ENCODE peak calls at places on chromosomes 12 and 14, in eight cellular contexts. U is NCI-H82; T is GM04503; Q is CD4-positive, alpha-beta memory T cell; N is stimulated activated CD4-positive, alpha-beta T cell treated with anti-CD3 and anti-CD28 coated beads, Interleukin-4, amount 100 ng/mL, for 48 hours; M is AG08395; K is head of caudate nucleus; L is stomach. C is an unnamed sample.

GRCh38 chr12:79559591-79559990 is 131.2 kb downstream of the PAWR start:
- DNase-seq in M (no peak), Q (no peak), L (no peak), U (no peak), K (no peak), N (no peak), T (no peak), C (no peak)

GRCh38 chr12:4421590-4422031 is 24.0 kb downstream of the FGF6 start:
- DNase-seq in N (peak; percentile 14), Q (peak; percentile 57), L (no peak), T (no peak), U (peak; percentile 89), K (peak; percentile 8), M (peak; percentile 53), C (peak; percentile 99)

GRCh38 chr14:30528119-30528518 is 30.8 kb upstream of the G2E3 start:
- DNase-seq in L (no peak), T (no peak), K (no peak), M (no peak), Q (no peak), U (no peak), N (no peak), C (no peak)

GRCh38 chr14:104974146-104974541 is 4.0 kb downstream of the AHNAK2 start:
- DNase-seq in U (no peak), Q (no peak), T (no peak), L (no peak), N (no peak), M (no peak), K (no peak), C (no peak)

GRCh38 chr12:29066061-29066588 is 83.0 kb upstream of the FAR2 start:
- DNase-seq in K (peak; percentile 82), N (no peak), T (no peak), M (peak; percentile 30), Q (no peak), L (no peak), U (no peak), C (peak; percentile 93)

GRCh38 chr14:51716610-51717009 is 64.9 kb downstream of the FRMD6 start:
- DNase-seq in K (peak; percentile 27), Q (no peak), M (no peak), L (no peak), T (no peak), N (no peak), U (no peak), C (peak; percentile 75)

GRCh38 chr14:85572845-85573244 is 42.9 kb downstream of the FLRT2 start:
- DNase-seq in M (peak; percentile 60), K (no peak), U (no peak), L (no peak), T (peak; percentile 50), N (no peak), Q (no peak), C (peak; percentile 2)

GRCh38 chr12:125245601-125246345 is 180.5 kb downstream of the AACS start:
- DNase-seq in T (no peak), Q (no peak), U (peak; percentile 57), N (no peak), K (peak; percentile 35), M (no peak), L (no peak), C (no peak)

GRCh38 chr14:103097994-103098957 is 3.8 kb downstream of the EXOC3L4 start:
- DNase-seq in M (no peak), U (no peak), N (no peak), Q (no peak), L (no peak), K (no peak), T (no peak), C (no peak)

GRCh38 chr12:116813271-116814041 is 67.8 kb downstream of the HRK start:
- DNase-seq in T (no peak), K (no peak), Q (no peak), M (no peak), U (no peak), L (no peak), N (no peak), C (no peak)

GRCh38 chr14:61694830-61695694 is at the start of gene HIF1A:
- DNase-seq in K (peak; percentile 95), N (peak; percentile 97), L (peak; percentile 97), Q (peak; percentile 94), M (peak; percentile 98), U (peak; percentile 97), T (peak; percentile 94), C (peak; percentile 98)

GRCh38 chr14:23357261-23357660 is 4.6 kb upstream of the SLC22A17 start:
- DNase-seq in N (no peak), Q (no peak), M (no peak), K (no peak), T (no peak), U (no peak), L (no peak), C (no peak)

GRCh38 chr14:52596320-52596719 is 43.7 kb downstream of the GPR137C start:
- DNase-seq in N (no peak), T (no peak), Q (no peak), L (no peak), K (no peak), M (no peak), U (no peak), C (no peak)

GRCh38 chr12:108609535-108610335 is 11.9 kb upstream of the TMEM119 start:
- DNase-seq in K (no peak), L (peak; percentile 50), U (no peak), N (no peak), Q (no peak), T (peak; percentile 64), M (peak; percentile 80), C (no peak)

GRCh38 chr12:123059501-123059900 is 79.0 kb downstream of the ARL6IP4 start:
- DNase-seq in K (no peak), T (no peak), N (no peak), U (peak; percentile 53), M (peak; percentile 22), Q (no peak), L (no peak), C (peak; percentile 50)

GRCh38 chr12:92134638-92135274 is 10.9 kb downstream of the BTG1 start:
- DNase-seq in L (no peak), N (no peak), T (peak; percentile 53), K (no peak), U (no peak), M (peak; percentile 63), Q (no peak), C (no peak)

GRCh38 chr12:62525306-62525705 is 58.7 kb downstream of the MON2 start:
- DNase-seq in M (no peak), N (no peak), L (no peak), T (no peak), Q (no peak), U (no peak), K (no peak), C (no peak)